ENCODE peak calls at places on chromosomes 4 and X, in six cellular contexts. One of them, this sample, is unnamed.

GRCh38 chr4:99504804-99505502 is 5.9 kb upstream of the C4orf17 start:
- DNase-seq in CD4-positive, alpha-beta T cell: peak; percentile 0
- DNase-seq in PC-9: no peak
- DNase-seq in WTC11: no peak
- DNase-seq in cardiac muscle cell: no peak
- DNase-seq in mucosa of descending colon: no peak
- DNase-seq in this sample: no peak

GRCh38 chr4:92629302-92629701 is 325.5 kb downstream of the GRID2 start:
- DNase-seq in CD4-positive, alpha-beta T cell: no peak
- DNase-seq in PC-9: no peak
- DNase-seq in WTC11: no peak
- DNase-seq in cardiac muscle cell: no peak
- DNase-seq in mucosa of descending colon: no peak
- DNase-seq in this sample: no peak

GRCh38 chr4:1249148-1249730 is 309 bp upstream of the CTBP1 start:
- DNase-seq in CD4-positive, alpha-beta T cell: peak; percentile 87
- DNase-seq in PC-9: peak; percentile 81
- DNase-seq in WTC11: peak; percentile 68
- DNase-seq in cardiac muscle cell: peak; percentile 96
- DNase-seq in mucosa of descending colon: peak; percentile 91
- DNase-seq in this sample: peak; percentile 78

GRCh38 chrX:36803151-36803550 is 205.0 kb upstream of the FAM47C start:
- DNase-seq in CD4-positive, alpha-beta T cell: no peak
- DNase-seq in PC-9: no peak
- DNase-seq in WTC11: no peak
- DNase-seq in cardiac muscle cell: no peak
- DNase-seq in mucosa of descending colon: no peak
- DNase-seq in this sample: no peak

GRCh38 chr4:73945140-73945539 is 36.7 kb downstream of the PF4 start:
- DNase-seq in CD4-positive, alpha-beta T cell: no peak
- DNase-seq in PC-9: no peak
- DNase-seq in WTC11: no peak
- DNase-seq in cardiac muscle cell: no peak
- DNase-seq in mucosa of descending colon: no peak
- DNase-seq in this sample: no peak

GRCh38 chrX:332496-332860 is 13.9 kb upstream of the GTPBP6 start:
- DNase-seq in CD4-positive, alpha-beta T cell: no peak
- DNase-seq in PC-9: no peak
- DNase-seq in WTC11: no peak
- DNase-seq in cardiac muscle cell: no peak
- DNase-seq in mucosa of descending colon: no peak
- DNase-seq in this sample: no peak

GRCh38 chr4:33831667-33832066 is 2412.6 kb downstream of the ARAP2 start:
- DNase-seq in CD4-positive, alpha-beta T cell: no peak
- DNase-seq in PC-9: no peak
- DNase-seq in WTC11: no peak
- DNase-seq in cardiac muscle cell: no peak
- DNase-seq in mucosa of descending colon: no peak
- DNase-seq in this sample: no peak

GRCh38 chr4:142473218-142473959 is 372.7 kb downstream of the INPP4B start:
- DNase-seq in CD4-positive, alpha-beta T cell: no peak
- DNase-seq in PC-9: peak; percentile 77
- DNase-seq in WTC11: no peak
- DNase-seq in cardiac muscle cell: no peak
- DNase-seq in mucosa of descending colon: no peak
- DNase-seq in this sample: no peak

GRCh38 chrX:39814391-39814790 is 283.4 kb downstream of the BCOR start:
- DNase-seq in CD4-positive, alpha-beta T cell: peak; percentile 33
- DNase-seq in PC-9: no peak
- DNase-seq in WTC11: no peak
- DNase-seq in cardiac muscle cell: no peak
- DNase-seq in mucosa of descending colon: peak; percentile 33
- DNase-seq in this sample: no peak

GRCh38 chrX:106952988-106953387 is 32.8 kb downstream of the CLDN2 start:
- DNase-seq in CD4-positive, alpha-beta T cell: no peak
- DNase-seq in PC-9: no peak
- DNase-seq in WTC11: no peak
- DNase-seq in cardiac muscle cell: peak; percentile 49
- DNase-seq in mucosa of descending colon: no peak
- DNase-seq in this sample: no peak
- TF ChIP-seq CTCF in CD4-positive, alpha-beta T cell: peak; percentile 31
- TF ChIP-seq CTCF in PC-9: peak; percentile 74
- TF ChIP-seq CTCF in WTC11: no peak
- TF ChIP-seq CTCF in cardiac muscle cell: peak; percentile 46
- TF ChIP-seq CTCF in mucosa of descending colon: no peak
- TF ChIP-seq CTCF in this sample: peak; percentile 44

GRCh38 chrX:19040373-19040772 is 56.5 kb upstream of the PHKA2 start:
- DNase-seq in CD4-positive, alpha-beta T cell: no peak
- DNase-seq in PC-9: no peak
- DNase-seq in WTC11: no peak
- DNase-seq in cardiac muscle cell: no peak
- DNase-seq in mucosa of descending colon: no peak
- DNase-seq in this sample: no peak
- TF ChIP-seq CTCF in CD4-positive, alpha-beta T cell: peak; percentile 15
- TF ChIP-seq CTCF in PC-9: peak; percentile 72
- TF ChIP-seq CTCF in WTC11: no peak
- TF ChIP-seq CTCF in cardiac muscle cell: peak; percentile 22
- TF ChIP-seq CTCF in mucosa of descending colon: no peak
- TF ChIP-seq CTCF in this sample: peak; percentile 71

GRCh38 chrX:68084765-68085164 is 348.5 kb downstream of the OPHN1 start:
- DNase-seq in CD4-positive, alpha-beta T cell: no peak
- DNase-seq in PC-9: no peak
- DNase-seq in WTC11: no peak
- DNase-seq in cardiac muscle cell: no peak
- DNase-seq in mucosa of descending colon: no peak
- DNase-seq in this sample: no peak

DNA sequence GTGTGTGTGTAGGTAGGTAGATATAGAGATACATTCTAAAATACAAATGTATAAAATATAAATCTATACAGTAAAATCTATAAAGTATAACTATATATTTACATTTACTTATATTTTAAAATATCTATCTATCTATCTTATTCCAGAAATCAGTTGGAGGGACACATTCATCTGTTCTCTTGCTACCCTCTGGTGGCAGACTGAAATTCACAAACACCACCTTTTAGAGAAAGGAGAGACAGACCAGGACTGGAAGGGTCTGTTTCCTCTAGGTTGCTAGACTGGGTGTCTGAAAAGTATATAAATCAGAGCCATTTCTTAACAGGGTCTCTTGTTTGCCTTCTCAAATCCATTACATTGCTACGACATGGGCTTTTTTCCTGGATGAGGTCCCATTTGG is 343.0 kb downstream of the OPHN1 start:
- DNase-seq in CD4-positive, alpha-beta T cell: no peak
- DNase-seq in PC-9: no peak
- DNase-seq in WTC11: no peak
- DNase-seq in cardiac muscle cell: no peak
- DNase-seq in mucosa of descending colon: no peak
- DNase-seq in this sample: no peak
- TF ChIP-seq CTCF in CD4-positive, alpha-beta T cell: no peak
- TF ChIP-seq CTCF in PC-9: no peak
- TF ChIP-seq CTCF in WTC11: no peak
- TF ChIP-seq CTCF in cardiac muscle cell: no peak
- TF ChIP-seq CTCF in mucosa of descending colon: no peak
- TF ChIP-seq CTCF in this sample: no peak

GRCh38 chr4:20431422-20432014 is 179.8 kb downstream of the SLIT2 start:
- DNase-seq in CD4-positive, alpha-beta T cell: no peak
- DNase-seq in PC-9: no peak
- DNase-seq in WTC11: no peak
- DNase-seq in cardiac muscle cell: no peak
- DNase-seq in mucosa of descending colon: no peak
- DNase-seq in this sample: no peak
- TF ChIP-seq CTCF in CD4-positive, alpha-beta T cell: no peak
- TF ChIP-seq CTCF in PC-9: no peak
- TF ChIP-seq CTCF in WTC11: no peak
- TF ChIP-seq CTCF in cardiac muscle cell: peak; percentile 44
- TF ChIP-seq CTCF in mucosa of descending colon: no peak
- TF ChIP-seq CTCF in this sample: no peak

DNA sequence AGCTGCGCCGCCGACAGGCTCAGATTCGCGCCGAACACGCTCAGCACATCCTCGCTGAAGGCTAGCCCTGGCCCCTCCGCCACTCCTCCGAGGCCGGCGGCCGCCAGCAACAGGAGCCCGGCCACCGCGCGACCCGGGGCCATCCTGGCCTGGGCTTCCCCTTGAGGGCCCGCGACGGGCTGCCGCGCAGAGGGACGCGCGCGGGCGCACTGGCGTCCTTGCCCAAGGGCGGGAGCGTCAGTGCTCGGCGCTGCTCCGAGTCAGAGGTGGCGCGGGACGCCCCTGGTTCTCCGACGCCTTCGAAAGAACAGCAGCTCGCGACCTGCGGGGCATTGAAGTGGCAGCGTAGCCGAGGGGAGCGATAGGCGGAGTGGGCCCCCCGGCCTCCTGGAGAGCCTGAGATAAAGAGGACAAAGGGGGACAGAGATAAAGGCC is 745 bp downstream of the SLC39A8 start:
- DNase-seq in CD4-positive, alpha-beta T cell: peak; percentile 70
- DNase-seq in PC-9: peak; percentile 41
- DNase-seq in WTC11: peak; percentile 67
- DNase-seq in cardiac muscle cell: peak; percentile 80
- DNase-seq in mucosa of descending colon: peak; percentile 80
- DNase-seq in this sample: peak; percentile 61
- TF ChIP-seq CTCF in CD4-positive, alpha-beta T cell: no peak
- TF ChIP-seq CTCF in PC-9: no peak
- TF ChIP-seq CTCF in WTC11: no peak
- TF ChIP-seq CTCF in cardiac muscle cell: no peak
- TF ChIP-seq CTCF in mucosa of descending colon: no peak
- TF ChIP-seq CTCF in this sample: no peak

GRCh38 chr4:150863456-150863855 is 151.6 kb downstream of the LRBA start:
- DNase-seq in CD4-positive, alpha-beta T cell: no peak
- DNase-seq in PC-9: no peak
- DNase-seq in WTC11: no peak
- DNase-seq in cardiac muscle cell: no peak
- DNase-seq in mucosa of descending colon: no peak
- DNase-seq in this sample: no peak

GRCh38 chr4:150862829-150863228 is 152.3 kb downstream of the LRBA start:
- DNase-seq in CD4-positive, alpha-beta T cell: no peak
- DNase-seq in PC-9: no peak
- DNase-seq in WTC11: no peak
- DNase-seq in cardiac muscle cell: no peak
- DNase-seq in mucosa of descending colon: no peak
- DNase-seq in this sample: no peak

DNA sequence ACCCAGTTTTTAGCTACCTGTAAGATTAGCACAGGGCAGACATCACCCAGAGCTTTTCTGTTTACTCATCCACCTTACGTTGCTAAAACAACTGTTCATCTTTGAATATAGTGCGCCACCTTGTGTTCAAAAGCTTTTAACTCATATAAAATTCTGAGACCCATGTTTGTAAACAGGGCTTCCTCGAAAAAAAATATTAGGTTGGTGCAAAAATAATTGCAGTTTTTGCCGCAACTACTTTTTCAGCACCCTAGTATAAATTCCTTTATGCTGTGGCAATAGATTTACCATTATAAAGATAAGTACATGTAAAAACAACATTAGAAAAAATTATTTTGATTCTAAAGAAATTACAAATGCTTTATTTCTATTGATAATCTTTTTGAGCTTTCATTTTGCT is 147.9 kb downstream of the LRBA start:
- DNase-seq in CD4-positive, alpha-beta T cell: no peak
- DNase-seq in PC-9: peak; percentile 5
- DNase-seq in WTC11: no peak
- DNase-seq in cardiac muscle cell: peak; percentile 91
- DNase-seq in mucosa of descending colon: no peak
- DNase-seq in this sample: peak; percentile 52
- TF ChIP-seq CTCF in CD4-positive, alpha-beta T cell: peak; percentile 80
- TF ChIP-seq CTCF in PC-9: peak; percentile 75
- TF ChIP-seq CTCF in WTC11: peak; percentile 53
- TF ChIP-seq CTCF in cardiac muscle cell: peak; percentile 47
- TF ChIP-seq CTCF in mucosa of descending colon: no peak
- TF ChIP-seq CTCF in this sample: peak; percentile 84

DNA sequence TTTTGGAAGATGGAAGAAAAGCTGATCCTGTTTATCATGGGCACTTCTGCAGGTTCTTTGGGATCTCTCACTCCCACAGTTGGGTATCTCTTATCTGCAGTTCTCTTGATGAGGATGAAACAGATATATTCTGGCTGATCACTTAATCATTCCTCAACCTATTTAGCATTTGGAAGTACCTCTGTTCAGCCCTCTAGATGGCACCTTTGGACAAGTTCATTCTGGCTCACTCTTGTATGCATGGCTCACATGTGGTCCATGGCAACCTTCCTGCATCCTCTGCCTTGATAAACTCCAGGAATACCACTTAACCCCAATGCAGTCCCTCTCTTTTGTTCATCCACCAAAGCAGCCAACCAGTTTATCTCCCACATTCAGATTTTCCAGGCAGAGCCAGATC is 74.2 kb downstream of the SMARCA5 start:
- DNase-seq in CD4-positive, alpha-beta T cell: no peak
- DNase-seq in PC-9: no peak
- DNase-seq in WTC11: no peak
- DNase-seq in cardiac muscle cell: no peak
- DNase-seq in mucosa of descending colon: no peak
- DNase-seq in this sample: no peak
- TF ChIP-seq CTCF in CD4-positive, alpha-beta T cell: no peak
- TF ChIP-seq CTCF in PC-9: no peak
- TF ChIP-seq CTCF in WTC11: no peak
- TF ChIP-seq CTCF in cardiac muscle cell: no peak
- TF ChIP-seq CTCF in mucosa of descending colon: no peak
- TF ChIP-seq CTCF in this sample: no peak

DNA sequence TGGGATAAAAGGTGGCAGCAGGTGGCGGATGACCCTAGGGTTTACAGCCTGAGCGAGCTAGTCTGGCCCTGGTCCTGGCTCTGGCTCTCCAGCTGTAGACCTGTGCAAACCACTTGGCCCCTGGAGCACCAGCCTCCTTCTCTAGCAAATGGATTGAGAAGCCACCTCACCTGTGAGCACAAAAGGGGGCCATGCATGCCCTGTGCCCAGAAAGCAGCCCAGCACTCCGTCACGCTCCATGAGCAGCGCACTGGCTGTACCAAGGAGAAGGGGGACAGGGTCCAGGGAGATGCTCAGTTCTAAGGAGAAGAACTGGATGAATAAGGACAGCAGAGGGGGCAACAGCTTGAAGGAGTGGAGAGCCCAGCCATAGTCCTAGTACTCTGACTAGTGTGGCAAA is 46.9 kb upstream of the C4orf50 start:
- DNase-seq in CD4-positive, alpha-beta T cell: no peak
- DNase-seq in PC-9: no peak
- DNase-seq in WTC11: no peak
- DNase-seq in cardiac muscle cell: no peak
- DNase-seq in mucosa of descending colon: no peak
- DNase-seq in this sample: no peak
- TF ChIP-seq CTCF in CD4-positive, alpha-beta T cell: no peak
- TF ChIP-seq CTCF in PC-9: no peak
- TF ChIP-seq CTCF in WTC11: no peak
- TF ChIP-seq CTCF in cardiac muscle cell: no peak
- TF ChIP-seq CTCF in mucosa of descending colon: no peak
- TF ChIP-seq CTCF in this sample: no peak